ENCODE peak calls at places on chromosomes 13 and 19, in six cellular contexts. One of them, this sample, is unnamed.

GRCh38 chr19:12868540-12869112 is 12.6 kb downstream of the DNASE2 start:
- DNase-seq in AG04450: no peak
- DNase-seq in body of pancreas: no peak
- DNase-seq in NCI-H460: no peak
- DNase-seq in neuronal stem cell: no peak
- DNase-seq in nucleus accumbens: no peak
- DNase-seq in this sample: no peak

GRCh38 chr13:34867590-34867989 is 74.5 kb upstream of the NBEA start:
- DNase-seq in neuronal stem cell: no peak
- DNase-seq in body of pancreas: no peak
- DNase-seq in NCI-H460: peak
- DNase-seq in nucleus accumbens: no peak
- DNase-seq in AG04450: no peak
- DNase-seq in this sample: no peak

GRCh38 chr13:30049692-30050091 is 199.3 kb upstream of the UBL3 start:
- DNase-seq in neuronal stem cell: no peak
- DNase-seq in body of pancreas: no peak
- DNase-seq in AG04450: no peak
- DNase-seq in nucleus accumbens: no peak
- DNase-seq in NCI-H460: no peak
- DNase-seq in this sample: no peak

GRCh38 chr13:24176351-24177101 is 16.0 kb downstream of the SPATA13 start:
- DNase-seq in neuronal stem cell: no peak
- DNase-seq in body of pancreas: peak
- DNase-seq in NCI-H460: no peak
- DNase-seq in AG04450: no peak
- DNase-seq in nucleus accumbens: no peak
- DNase-seq in this sample: no peak

GRCh38 chr19:2332341-2333026 is 4.0 kb downstream of the SPPL2B start:
- DNase-seq in AG04450: no peak
- DNase-seq in NCI-H460: no peak
- DNase-seq in nucleus accumbens: no peak
- DNase-seq in neuronal stem cell: no peak
- DNase-seq in body of pancreas: no peak
- DNase-seq in this sample: no peak

GRCh38 chr13:93977986-93978385 is 501.5 kb downstream of the DCT start:
- DNase-seq in AG04450: no peak
- DNase-seq in neuronal stem cell: no peak
- DNase-seq in NCI-H460: no peak
- DNase-seq in body of pancreas: no peak
- DNase-seq in nucleus accumbens: no peak
- DNase-seq in this sample: no peak

GRCh38 chr13:75219479-75220237 is 262.3 kb downstream of the TBC1D4 start:
- DNase-seq in nucleus accumbens: peak
- DNase-seq in body of pancreas: peak
- DNase-seq in NCI-H460: peak
- DNase-seq in neuronal stem cell: peak
- DNase-seq in AG04450: peak
- DNase-seq in this sample: no peak

GRCh38 chr13:106473174-106473573 is 62.3 kb downstream of the EFNB2 start:
- DNase-seq in NCI-H460: no peak
- DNase-seq in neuronal stem cell: no peak
- DNase-seq in AG04450: no peak
- DNase-seq in nucleus accumbens: no peak
- DNase-seq in body of pancreas: no peak
- DNase-seq in this sample: no peak

GRCh38 chr19:43315851-43316250 is 37.6 kb upstream of the CD177 start:
- DNase-seq in body of pancreas: no peak
- DNase-seq in nucleus accumbens: no peak
- DNase-seq in AG04450: no peak
- DNase-seq in neuronal stem cell: no peak
- DNase-seq in NCI-H460: no peak
- DNase-seq in this sample: no peak

GRCh38 chr19:45346449-45346848 is 5.9 kb downstream of the KLC3 start:
- DNase-seq in nucleus accumbens: no peak
- DNase-seq in body of pancreas: peak
- DNase-seq in NCI-H460: no peak
- DNase-seq in neuronal stem cell: no peak
- DNase-seq in AG04450: no peak
- DNase-seq in this sample: no peak

GRCh38 chr19:8196271-8196908 is 12.8 kb upstream of the CERS4 start:
- DNase-seq in AG04450: no peak
- DNase-seq in nucleus accumbens: no peak
- DNase-seq in body of pancreas: no peak
- DNase-seq in neuronal stem cell: no peak
- DNase-seq in NCI-H460: no peak
- DNase-seq in this sample: no peak

GRCh38 chr19:5677597-5677996 is 2.7 kb downstream of the MICOS13 start:
- DNase-seq in AG04450: no peak
- DNase-seq in neuronal stem cell: no peak
- DNase-seq in nucleus accumbens: no peak
- DNase-seq in body of pancreas: no peak
- DNase-seq in NCI-H460: no peak
- DNase-seq in this sample: no peak

GRCh38 chr19:51129716-51130115 is 5.0 kb downstream of the SIGLEC9 start:
- DNase-seq in body of pancreas: no peak
- DNase-seq in AG04450: no peak
- DNase-seq in NCI-H460: no peak
- DNase-seq in nucleus accumbens: no peak
- DNase-seq in neuronal stem cell: no peak
- DNase-seq in this sample: no peak

GRCh38 chr13:47420568-47420967 is 523.7 kb upstream of the HTR2A start:
- DNase-seq in neuronal stem cell: no peak
- DNase-seq in nucleus accumbens: no peak
- DNase-seq in NCI-H460: no peak
- DNase-seq in body of pancreas: no peak
- DNase-seq in AG04450: no peak
- DNase-seq in this sample: no peak

GRCh38 chr19:4543856-4544647 is 4.2 kb upstream of the LRG1 start:
- DNase-seq in neuronal stem cell: no peak
- DNase-seq in NCI-H460: no peak
- DNase-seq in nucleus accumbens: no peak
- DNase-seq in body of pancreas: no peak
- DNase-seq in AG04450: no peak
- DNase-seq in this sample: no peak

This sample was measured in GM04503.